ENCODE peak calls at places on chromosomes 13 and 19, in ten cellular contexts. Z is Peyer's patch; P is GM23338; I is fibroblast of lung; L is endothelial cell of umbilical vein; G is aorta; O is naive thymus-derived CD4-positive, alpha-beta T cell; R is ascending aorta; U is CD4-positive, alpha-beta memory T cell; N is endodermal cell. H is an unnamed sample.
A peak's percentile ranks its signal among the peaks of the same experiment; 100 is the strongest.

GRCh38 chr13:75432045-75432444 is 49.9 kb downstream of the TBC1D4 start:
- DNase-seq in Z (no peak), P (peak; percentile 24), I (no peak), L (no peak), G (no peak), O (no peak), R (no peak), U (no peak), N (no peak), H (no peak)

GRCh38 chr13:52061587-52061986 is 37.1 kb downstream of the UTP14C start:
- DNase-seq in Z (no peak), P (no peak), I (peak; percentile 46), L (peak; percentile 68), G (no peak), O (no peak), R (no peak), U (no peak), N (no peak), H (no peak)

GRCh38 chr13:57627663-57628062 is 3.9 kb upstream of the PCDH17 start:
- DNase-seq in Z (no peak), P (peak; percentile 51), I (peak; percentile 27), L (peak; percentile 51), G (no peak), O (no peak), R (no peak), U (no peak), N (no peak), H (peak; percentile 32)

GRCh38 chr13:95779522-95779921 is 102.6 kb downstream of the DNAJC3 start:
- DNase-seq in Z (no peak), P (no peak), I (no peak), L (no peak), G (no peak), O (no peak), R (no peak), U (no peak), N (no peak), H (no peak)

GRCh38 chr19:18446811-18447359 is 9.0 kb upstream of the ISYNA1 start:
- DNase-seq in Z (no peak), P (no peak), I (no peak), L (no peak), G (no peak), O (no peak), R (no peak), U (no peak), N (no peak), H (no peak)

GRCh38 chr13:110799246-110800236 is 86.0 kb downstream of the ING1 start:
- DNase-seq in Z (no peak), P (no peak), I (peak; percentile 80), L (peak; percentile 24), G (peak; percentile 85), O (no peak), R (peak; percentile 74), U (no peak), N (no peak), H (no peak)

GRCh38 chr19:55346725-55347441 is 7.2 kb downstream of the KMT5C start:
- DNase-seq in Z (no peak), P (no peak), I (no peak), L (no peak), G (no peak), O (no peak), R (no peak), U (no peak), N (peak; percentile 48), H (peak; percentile 61)

GRCh38 chr19:34838753-34839431 is 65.9 kb upstream of the ZNF599 start:
- DNase-seq in Z (no peak), P (peak; percentile 91), I (no peak), L (peak; percentile 21), G (no peak), O (peak; percentile 18), R (no peak), U (no peak), N (peak; percentile 92), H (peak; percentile 76)

GRCh38 chr13:83882626-83882959 is 319 bp upstream of the SLITRK1 start:
- DNase-seq in Z (no peak), P (no peak), I (no peak), L (no peak), G (no peak), O (no peak), R (no peak), U (no peak), N (no peak), H (no peak)

GRCh38 chr13:31610270-31610998 is 128.9 kb upstream of the RXFP2 start:
- DNase-seq in Z (no peak), P (no peak), I (no peak), L (no peak), G (no peak), O (no peak), R (no peak), U (no peak), N (no peak), H (no peak)

GRCh38 chr13:48155850-48156249 is 60.9 kb upstream of the MED4 start:
- DNase-seq in Z (no peak), P (no peak), I (peak; percentile 73), L (peak; percentile 86), G (no peak), O (peak; percentile 73), R (no peak), U (peak; percentile 77), N (no peak), H (no peak)

GRCh38 chr13:50576156-50576555 is 267.3 kb downstream of the DLEU7 start:
- DNase-seq in Z (no peak), P (no peak), I (no peak), L (no peak), G (no peak), O (no peak), R (no peak), U (no peak), N (no peak), H (no peak)

GRCh38 chr19:33715462-33715861 is 81.2 kb upstream of the KCTD15 start:
- DNase-seq in Z (no peak), P (no peak), I (no peak), L (no peak), G (peak; percentile 50), O (no peak), R (no peak), U (no peak), N (peak; percentile 68), H (no peak)

GRCh38 chr13:29909975-29910674 is 59.7 kb upstream of the UBL3 start:
- DNase-seq in Z (no peak), P (no peak), I (peak; percentile 60), L (no peak), G (no peak), O (no peak), R (no peak), U (no peak), N (no peak), H (no peak)

GRCh38 chr19:8334458-8335342 is 8.4 kb downstream of the KANK3 start:
- DNase-seq in Z (no peak), P (peak; percentile 88), I (peak; percentile 73), L (peak; percentile 60), G (no peak), O (no peak), R (no peak), U (no peak), N (peak; percentile 91), H (peak; percentile 97)

GRCh38 chr13:34145061-34145460 is 327.1 kb downstream of the RFC3 start:
- DNase-seq in Z (no peak), P (no peak), I (no peak), L (no peak), G (no peak), O (no peak), R (no peak), U (no peak), N (no peak), H (no peak)

DNA sequence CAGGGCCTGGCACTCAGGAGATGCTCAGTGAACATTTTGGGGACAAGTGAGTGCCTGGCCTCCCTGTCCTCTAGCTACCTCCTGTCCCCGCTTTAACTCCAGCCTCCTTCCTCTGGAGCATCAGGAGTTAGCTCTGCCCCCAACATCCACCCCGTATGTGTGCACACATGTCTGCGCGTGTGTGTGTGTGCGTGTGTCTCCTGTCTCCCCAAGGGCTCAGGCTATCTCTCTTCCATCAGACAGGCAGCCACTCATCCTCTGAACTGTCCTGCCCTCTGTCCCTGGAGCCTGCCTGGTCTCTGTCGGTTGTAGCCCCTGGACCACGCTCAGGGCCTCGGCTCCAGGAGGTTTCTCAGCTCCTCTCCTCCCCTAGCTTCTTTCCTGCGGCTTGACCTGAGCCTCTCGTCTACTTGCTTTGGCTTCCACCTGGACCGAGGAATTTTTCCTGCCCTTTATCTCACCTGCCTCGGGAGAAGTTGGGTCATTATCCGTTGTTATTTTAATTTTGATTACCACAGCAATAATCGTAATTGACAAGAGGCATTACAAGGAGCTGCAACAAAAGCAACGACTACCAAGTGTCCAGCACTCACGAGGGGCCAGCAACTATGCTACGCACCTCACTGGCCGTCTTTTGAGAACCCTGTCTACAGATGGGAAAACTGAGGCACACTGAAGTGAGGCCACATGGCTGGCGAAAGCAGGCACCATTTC is 32.0 kb upstream of the ASF1B start:
- DNase-seq in Z (no peak), P (no peak), I (no peak), L (no peak), G (no peak), O (no peak), R (no peak), U (no peak), N (no peak), H (peak; percentile 33)
- H3K36me3 ChIP-seq in Z (no peaks in the 10 kb centered on the region), P (peaks cover 19% of the 10 kb centered on the region), I (no peaks in the 10 kb centered on the region), L (no peaks in the 10 kb centered on the region), G (peaks cover 2% of the 10 kb centered on the region), O (no peaks in the 10 kb centered on the region), R (peaks cover 23% of the 10 kb centered on the region), U (peaks cover 7% of the 10 kb centered on the region), N (peaks cover 32% of the 10 kb centered on the region), H (peaks cover 30% of the 10 kb centered on the region)

GRCh38 chr19:6710273-6711077 is 10.0 kb downstream of the C3 start:
- DNase-seq in Z (no peak), P (peak; percentile 72), I (no peak), L (no peak), G (peak; percentile 70), O (no peak), R (no peak), U (no peak), N (peak; percentile 78), H (peak; percentile 87)
- H3K36me3 ChIP-seq in Z (no peaks in the 10 kb centered on the region), P (no peaks in the 10 kb centered on the region), I (no peaks in the 10 kb centered on the region), L (no peaks in the 10 kb centered on the region), G (no peaks in the 10 kb centered on the region), O (no peaks in the 10 kb centered on the region), R (no peaks in the 10 kb centered on the region), U (no peaks in the 10 kb centered on the region), N (no peaks in the 10 kb centered on the region), H (peaks cover 4% of the 10 kb centered on the region)

GRCh38 chr19:38708413-38709024 is 35.8 kb downstream of the CAPN12 start:
- DNase-seq in Z (no peak), P (no peak), I (no peak), L (no peak), G (no peak), O (no peak), R (no peak), U (no peak), N (no peak), H (no peak)
- H3K36me3 ChIP-seq in Z (no peaks in the 10 kb centered on the region), P (peaks cover 26% of the 10 kb centered on the region), I (peaks cover 75% of the 10 kb centered on the region), L (peaks cover 29% of the 10 kb centered on the region), G (peaks cover 23% of the 10 kb centered on the region), O (peaks cover 3% of the 10 kb centered on the region), R (peaks cover 100% of the 10 kb centered on the region), U (peaks cover 83% of the 10 kb centered on the region), N (peaks cover 90% of the 10 kb centered on the region), H (peaks cover 89% of the 10 kb centered on the region)

DNA sequence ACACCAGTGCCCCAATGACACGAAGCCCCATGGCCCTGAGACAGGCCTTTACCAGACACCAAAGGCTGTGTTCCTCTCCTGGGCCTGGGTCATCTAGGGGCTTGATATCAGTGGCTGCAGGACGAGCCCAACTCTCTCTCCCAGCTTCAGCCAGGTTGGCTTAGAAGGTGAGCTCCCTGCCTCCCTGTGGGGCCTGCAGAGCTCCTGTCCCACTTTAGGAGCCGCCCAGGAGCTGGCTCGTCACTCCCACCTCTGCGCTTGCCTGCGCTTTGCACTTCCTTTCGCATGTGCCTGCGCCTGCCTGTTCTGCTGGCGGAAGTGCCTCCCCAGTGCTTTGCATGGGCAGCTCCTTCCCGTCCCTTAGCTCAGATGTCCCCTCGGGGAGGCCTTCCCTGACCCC is 4.9 kb downstream of the CALM3 start:
- DNase-seq in Z (peak; percentile 15), P (no peak), I (no peak), L (no peak), G (peak; percentile 71), O (no peak), R (peak; percentile 56), U (no peak), N (peak; percentile 22), H (no peak)
- H3K36me3 ChIP-seq in Z (no peaks in the 10 kb centered on the region), P (peaks cover 21% of the 10 kb centered on the region), I (peaks cover 41% of the 10 kb centered on the region), L (peaks cover 13% of the 10 kb centered on the region), G (peaks cover 6% of the 10 kb centered on the region), O (peaks cover 20% of the 10 kb centered on the region), R (peaks cover 54% of the 10 kb centered on the region), U (peaks cover 49% of the 10 kb centered on the region), N (peaks cover 56% of the 10 kb centered on the region), H (peaks cover 28% of the 10 kb centered on the region)